ENCODE peak calls at places on chromosomes 1 and 21, in five cellular contexts. One of them, this sample, is unnamed.

GRCh38 chr1:18282851-18283600 is 175.4 kb downstream of the IGSF21 start:
- DNase-seq in HepG2: no peak
- DNase-seq in K562: no peak
- DNase-seq in H1: peak; percentile 85
- DNase-seq in GM12878: peak; percentile 34
- DNase-seq in this sample: no peak

GRCh38 chr1:201681375-201681774 is 142.4 kb downstream of the NAV1 start:
- DNase-seq in HepG2: no peak
- DNase-seq in K562: no peak
- DNase-seq in H1: no peak
- DNase-seq in GM12878: no peak
- DNase-seq in this sample: no peak

GRCh38 chr1:247096112-247096511 is 8.0 kb downstream of the ZNF669 start:
- DNase-seq in HepG2: no peak
- DNase-seq in K562: no peak
- DNase-seq in H1: no peak
- DNase-seq in GM12878: no peak
- DNase-seq in this sample: no peak

GRCh38 chr1:93196591-93196990 is 16.1 kb downstream of the CCDC18 start:
- DNase-seq in HepG2: no peak
- DNase-seq in K562: no peak
- DNase-seq in H1: no peak
- DNase-seq in GM12878: no peak
- DNase-seq in this sample: no peak

GRCh38 chr1:53080041-53080440 is 18.0 kb downstream of the PODN start:
- DNase-seq in HepG2: no peak
- DNase-seq in K562: no peak
- DNase-seq in H1: no peak
- DNase-seq in GM12878: no peak
- DNase-seq in this sample: no peak

GRCh38 chr1:5508669-5509330 is 483.4 kb downstream of the NPHP4 start:
- DNase-seq in HepG2: no peak
- DNase-seq in K562: no peak
- DNase-seq in H1: no peak
- DNase-seq in GM12878: no peak
- DNase-seq in this sample: no peak

GRCh38 chr1:22753396-22754083 is 42.9 kb downstream of the EPHB2 start:
- DNase-seq in HepG2: no peak
- DNase-seq in K562: no peak
- DNase-seq in H1: no peak
- DNase-seq in GM12878: no peak
- DNase-seq in this sample: no peak

GRCh38 chr1:183804382-183804781 is 538 bp upstream of the RGL1 start:
- DNase-seq in HepG2: no peak
- DNase-seq in K562: no peak
- DNase-seq in H1: peak; percentile 52
- DNase-seq in GM12878: no peak
- DNase-seq in this sample: no peak

GRCh38 chr1:88610687-88611086 is 73.4 kb upstream of the PKN2 start:
- DNase-seq in HepG2: no peak
- DNase-seq in K562: no peak
- DNase-seq in H1: no peak
- DNase-seq in GM12878: no peak
- DNase-seq in this sample: no peak

GRCh38 chr1:41363632-41364320 is 2.5 kb downstream of the FOXO6 start:
- DNase-seq in HepG2: no peak
- DNase-seq in K562: no peak
- DNase-seq in H1: no peak
- DNase-seq in GM12878: no peak
- DNase-seq in this sample: no peak

GRCh38 chr1:41365772-41366427 is 4.7 kb downstream of the FOXO6 start:
- DNase-seq in HepG2: no peak
- DNase-seq in K562: no peak
- DNase-seq in H1: no peak
- DNase-seq in GM12878: peak; percentile 19
- DNase-seq in this sample: no peak

GRCh38 chr1:41366428-41367101 is 5.3 kb downstream of the FOXO6 start:
- DNase-seq in HepG2: no peak
- DNase-seq in K562: no peak
- DNase-seq in H1: peak; percentile 71
- DNase-seq in GM12878: no peak
- DNase-seq in this sample: no peak

GRCh38 chr1:41364444-41365319 is 3.4 kb downstream of the FOXO6 start:
- DNase-seq in HepG2: no peak
- DNase-seq in K562: no peak
- DNase-seq in H1: no peak
- DNase-seq in GM12878: no peak
- DNase-seq in this sample: no peak

DNA sequence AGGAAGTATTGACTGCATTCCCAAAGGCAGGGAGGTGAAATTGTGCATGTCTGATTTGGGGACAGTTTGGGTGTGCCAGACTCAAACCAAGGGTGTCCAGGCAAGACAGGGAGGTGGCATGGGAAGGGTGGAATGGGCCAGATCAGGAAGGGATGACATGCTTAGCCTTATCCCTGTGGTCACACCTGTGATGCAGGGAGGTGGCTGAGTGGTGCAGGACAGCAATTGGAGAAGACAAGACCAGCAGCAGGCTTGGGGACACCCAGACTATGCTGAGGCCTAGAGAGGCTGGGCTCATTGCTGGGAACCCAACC is 4.0 kb downstream of the FOXO6 start:
- DNase-seq in HepG2: no peak
- DNase-seq in K562: no peak
- DNase-seq in H1: no peak
- DNase-seq in GM12878: no peak
- DNase-seq in this sample: no peak
- TF ChIP-seq EZH2 in HepG2: no peak
- TF ChIP-seq EZH2 in K562: no peak
- TF ChIP-seq EZH2 in H1: no peak
- TF ChIP-seq EZH2 in GM12878: no peak
- TF ChIP-seq EZH2 in this sample: no peak

GRCh38 chr1:160971618-160972056 is 17.0 kb upstream of the ITLN2 start:
- DNase-seq in HepG2: no peak
- DNase-seq in K562: no peak
- DNase-seq in H1: no peak
- DNase-seq in GM12878: peak; percentile 70
- DNase-seq in this sample: no peak
- H3K4me2 ChIP-seq in HepG2: no peak overlapping the region
- H3K4me2 ChIP-seq in K562: no peak overlapping the region
- H3K4me2 ChIP-seq in H1: peak overlapping the region; percentile 27
- H3K4me2 ChIP-seq in GM12878: no peak overlapping the region
- H3K4me2 ChIP-seq in this sample: no peak overlapping the region

GRCh38 chr1:233387585-233387984 is 60.1 kb downstream of the MAP3K21 start:
- DNase-seq in HepG2: no peak
- DNase-seq in K562: no peak
- DNase-seq in H1: no peak
- DNase-seq in GM12878: no peak
- DNase-seq in this sample: no peak
- TF ChIP-seq SRF in HepG2: no peak
- TF ChIP-seq SRF in K562: no peak
- TF ChIP-seq SRF in H1: no peak
- TF ChIP-seq SRF in GM12878: no peak
- TF ChIP-seq SRF in this sample: no peak

GRCh38 chr1:179743679-179744400 is 749 bp downstream of the FAM163A start:
- DNase-seq in HepG2: no peak
- DNase-seq in K562: no peak
- DNase-seq in H1: peak; percentile 70
- DNase-seq in GM12878: no peak
- DNase-seq in this sample: no peak

GRCh38 chr1:179742717-179743678 is at the start of gene FAM163A:
- DNase-seq in HepG2: no peak
- DNase-seq in K562: no peak
- DNase-seq in H1: peak; percentile 73
- DNase-seq in GM12878: no peak
- DNase-seq in this sample: no peak

GRCh38 chr1:179745131-179745611 is 2.1 kb downstream of the FAM163A start:
- DNase-seq in HepG2: no peak
- DNase-seq in K562: no peak
- DNase-seq in H1: peak; percentile 51
- DNase-seq in GM12878: no peak
- DNase-seq in this sample: no peak

GRCh38 chr1:179745743-179746142 is 2.7 kb downstream of the FAM163A start:
- DNase-seq in HepG2: no peak
- DNase-seq in K562: no peak
- DNase-seq in H1: no peak
- DNase-seq in GM12878: no peak
- DNase-seq in this sample: no peak

DNA sequence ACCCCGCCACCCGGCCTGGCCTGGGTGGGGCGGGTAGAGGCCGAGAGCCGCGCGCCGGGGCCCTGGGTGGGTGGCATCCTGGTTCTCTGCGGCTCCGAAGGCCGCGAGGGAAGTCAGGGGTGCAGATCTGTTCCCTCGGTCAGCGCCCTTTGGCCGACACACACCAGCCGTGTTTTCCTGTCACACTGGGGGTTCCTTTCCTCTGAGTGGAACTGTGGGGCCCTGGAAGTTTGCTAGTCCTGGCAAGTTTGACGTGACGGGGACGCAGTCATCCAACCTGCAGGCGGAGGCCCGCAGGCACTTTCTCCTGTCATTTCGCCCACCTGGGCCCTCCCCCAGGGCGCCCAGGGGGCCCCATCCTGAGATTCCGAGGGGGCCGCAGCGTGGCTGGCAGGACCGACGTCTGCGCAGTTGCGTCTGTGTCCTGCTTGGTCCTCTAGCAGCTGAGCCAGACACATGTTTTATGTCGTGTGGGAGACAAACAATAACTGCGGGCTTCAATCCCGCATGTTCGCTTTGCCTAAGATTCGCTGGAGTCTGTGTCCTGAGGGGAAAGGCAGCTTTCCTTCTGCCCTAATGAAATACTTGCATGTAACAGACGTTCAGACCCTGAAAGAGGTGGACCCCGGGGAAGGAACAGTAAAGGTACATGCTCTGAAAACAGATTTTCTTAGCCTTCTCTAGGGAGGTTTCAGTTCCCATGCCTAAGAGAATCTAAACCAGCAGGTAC is 1.5 kb downstream of the FAM163A start:
- DNase-seq in HepG2: no peak
- DNase-seq in K562: no peak
- DNase-seq in H1: peak; percentile 50
- DNase-seq in GM12878: no peak
- DNase-seq in this sample: no peak
- TF ChIP-seq EZH2 in HepG2: no peak
- TF ChIP-seq EZH2 in K562: no peak
- TF ChIP-seq EZH2 in H1: peak; percentile 83
- TF ChIP-seq EZH2 in GM12878: no peak
- TF ChIP-seq EZH2 in this sample: no peak

DNA sequence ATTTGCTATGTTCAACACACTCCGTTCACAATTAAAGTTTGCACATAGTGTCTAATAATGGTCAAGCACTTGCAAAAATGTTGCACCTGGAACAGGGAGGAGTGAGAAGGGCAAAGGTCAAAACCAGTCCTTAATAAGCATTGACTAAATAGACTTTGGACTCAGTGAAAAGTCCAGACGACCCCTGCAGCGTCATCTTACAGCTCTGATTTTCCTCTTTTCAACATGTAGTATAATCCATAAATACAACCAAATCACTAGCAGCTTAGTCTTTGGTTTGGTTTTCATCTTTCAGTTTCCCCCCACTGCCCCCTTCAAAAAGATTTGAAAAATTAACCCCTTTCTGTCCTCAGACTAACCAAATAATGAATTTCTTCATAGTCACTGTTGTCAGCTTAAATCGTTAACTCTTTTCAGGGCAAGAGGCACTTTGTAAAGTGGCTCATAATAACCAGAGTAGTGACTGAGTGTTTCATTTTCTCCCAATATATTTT is 290.3 kb downstream of the PTPRC start:
- DNase-seq in HepG2: no peak
- DNase-seq in K562: no peak
- DNase-seq in H1: no peak
- DNase-seq in GM12878: no peak
- DNase-seq in this sample: no peak
- H3K4me2 ChIP-seq in HepG2: no peak overlapping the region
- H3K4me2 ChIP-seq in K562: no peak overlapping the region
- H3K4me2 ChIP-seq in H1: no peak overlapping the region
- H3K4me2 ChIP-seq in GM12878: peak overlapping the region; percentile 92
- H3K4me2 ChIP-seq in this sample: peak overlapping the region; percentile 76

GRCh38 chr21:37667380-37667779 is 248.9 kb downstream of the KCNJ6 start:
- DNase-seq in HepG2: no peak
- DNase-seq in K562: no peak
- DNase-seq in H1: no peak
- DNase-seq in GM12878: no peak
- DNase-seq in this sample: no peak
- TF ChIP-seq SRF in HepG2: no peak
- TF ChIP-seq SRF in K562: no peak
- TF ChIP-seq SRF in H1: no peak
- TF ChIP-seq SRF in GM12878: no peak
- TF ChIP-seq SRF in this sample: no peak

GRCh38 chr1:11188381-11188780 is 774 bp upstream of the ANGPTL7 start:
- DNase-seq in HepG2: no peak
- DNase-seq in K562: no peak
- DNase-seq in H1: no peak
- DNase-seq in GM12878: no peak
- DNase-seq in this sample: no peak
- TF ChIP-seq EZH2 in HepG2: no peak
- TF ChIP-seq EZH2 in K562: no peak
- TF ChIP-seq EZH2 in H1: no peak
- TF ChIP-seq EZH2 in GM12878: no peak
- TF ChIP-seq EZH2 in this sample: no peak

DNA sequence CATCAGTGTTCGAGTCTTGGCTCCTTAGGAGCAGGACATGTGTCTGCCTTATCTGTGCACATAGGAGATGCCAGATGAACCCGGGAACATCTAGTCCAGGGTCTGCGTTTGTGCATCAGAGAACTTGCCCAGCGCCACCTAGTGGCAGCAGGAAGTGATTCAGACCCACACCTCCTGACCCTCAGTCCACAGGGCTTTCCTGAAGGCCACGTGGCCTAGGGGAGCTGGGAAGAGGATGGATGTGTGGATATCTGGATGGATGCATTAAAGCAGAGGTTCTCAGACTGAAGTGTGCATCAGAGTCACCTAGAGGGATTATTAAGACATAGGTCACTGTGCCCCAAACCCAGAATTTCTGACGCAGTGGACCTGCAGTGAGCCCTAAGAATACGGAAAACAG is 37.3 kb downstream of the CAPN8 start:
- DNase-seq in HepG2: peak; percentile 50
- DNase-seq in K562: peak; percentile 82
- DNase-seq in H1: peak; percentile 76
- DNase-seq in GM12878: no peak
- DNase-seq in this sample: peak; percentile 54
- H3K4me2 ChIP-seq in HepG2: no peak overlapping the region
- H3K4me2 ChIP-seq in K562: peak overlapping the region; percentile 27
- H3K4me2 ChIP-seq in H1: no peak overlapping the region
- H3K4me2 ChIP-seq in GM12878: no peak overlapping the region
- H3K4me2 ChIP-seq in this sample: peak overlapping the region; percentile 22

GRCh38 chr1:155934933-155935590 is 849 bp upstream of the KHDC4 start:
- DNase-seq in HepG2: peak; percentile 44
- DNase-seq in K562: no peak
- DNase-seq in H1: no peak
- DNase-seq in GM12878: no peak
- DNase-seq in this sample: no peak
- TF ChIP-seq SRF in HepG2: no peak
- TF ChIP-seq SRF in K562: no peak
- TF ChIP-seq SRF in H1: no peak
- TF ChIP-seq SRF in GM12878: no peak
- TF ChIP-seq SRF in this sample: no peak

This sample was measured in HCT116.